ENCODE peak calls at places on chromosomes 12 and 14, in nine cellular contexts. One of them, this sample, is unnamed.

GRCh38 chr14:74573421-74574091 is 38.5 kb downstream of the LTBP2 start:
- DNase-seq in osteocyte: no peak
- DNase-seq in myocyte: no peak
- DNase-seq in fibroblast of mammary gland: no peak
- DNase-seq in CD4-positive, CD25-positive, alpha-beta regulatory T cell: no peak
- DNase-seq in C1 segment of cervical spinal cord: no peak
- DNase-seq in left colon: no peak
- DNase-seq in fibroblast of gingiva: no peak
- DNase-seq in GM12865: no peak
- DNase-seq in this sample: no peak

GRCh38 chr12:14678547-14678946 is 17.9 kb downstream of the GUCY2C start:
- DNase-seq in osteocyte: no peak
- DNase-seq in myocyte: no peak
- DNase-seq in fibroblast of mammary gland: no peak
- DNase-seq in CD4-positive, CD25-positive, alpha-beta regulatory T cell: no peak
- DNase-seq in C1 segment of cervical spinal cord: no peak
- DNase-seq in left colon: no peak
- DNase-seq in fibroblast of gingiva: no peak
- DNase-seq in GM12865: no peak
- DNase-seq in this sample: no peak

GRCh38 chr14:81246561-81247270 is 26.0 kb upstream of the GTF2A1 start:
- DNase-seq in osteocyte: no peak
- DNase-seq in myocyte: peak
- DNase-seq in fibroblast of mammary gland: no peak
- DNase-seq in CD4-positive, CD25-positive, alpha-beta regulatory T cell: peak
- DNase-seq in C1 segment of cervical spinal cord: no peak
- DNase-seq in left colon: no peak
- DNase-seq in fibroblast of gingiva: peak
- DNase-seq in GM12865: no peak
- DNase-seq in this sample: no peak

GRCh38 chr12:121061831-121062230 is 22.8 kb upstream of the OASL start:
- DNase-seq in osteocyte: no peak
- DNase-seq in myocyte: peak
- DNase-seq in fibroblast of mammary gland: peak
- DNase-seq in CD4-positive, CD25-positive, alpha-beta regulatory T cell: no peak
- DNase-seq in C1 segment of cervical spinal cord: no peak
- DNase-seq in left colon: no peak
- DNase-seq in fibroblast of gingiva: peak
- DNase-seq in GM12865: no peak
- DNase-seq in this sample: no peak

GRCh38 chr12:113887906-113888305 is 78.2 kb downstream of the RBM19 start:
- DNase-seq in osteocyte: no peak
- DNase-seq in myocyte: no peak
- DNase-seq in fibroblast of mammary gland: no peak
- DNase-seq in CD4-positive, CD25-positive, alpha-beta regulatory T cell: no peak
- DNase-seq in C1 segment of cervical spinal cord: no peak
- DNase-seq in left colon: no peak
- DNase-seq in fibroblast of gingiva: no peak
- DNase-seq in GM12865: no peak
- DNase-seq in this sample: no peak

GRCh38 chr14:68027276-68027675 is 207.7 kb downstream of the RAD51B start:
- DNase-seq in osteocyte: no peak
- DNase-seq in myocyte: peak
- DNase-seq in fibroblast of mammary gland: peak
- DNase-seq in CD4-positive, CD25-positive, alpha-beta regulatory T cell: no peak
- DNase-seq in C1 segment of cervical spinal cord: no peak
- DNase-seq in left colon: no peak
- DNase-seq in fibroblast of gingiva: no peak
- DNase-seq in GM12865: no peak
- DNase-seq in this sample: no peak

GRCh38 chr12:53751336-53752191 is at the start of gene CISTR:
- DNase-seq in osteocyte: no peak
- DNase-seq in myocyte: no peak
- DNase-seq in fibroblast of mammary gland: no peak
- DNase-seq in CD4-positive, CD25-positive, alpha-beta regulatory T cell: peak
- DNase-seq in C1 segment of cervical spinal cord: no peak
- DNase-seq in left colon: no peak
- DNase-seq in fibroblast of gingiva: no peak
- DNase-seq in GM12865: peak
- DNase-seq in this sample: no peak

GRCh38 chr14:32430326-32430725 is 101.2 kb downstream of the AKAP6 start:
- DNase-seq in osteocyte: no peak
- DNase-seq in myocyte: peak
- DNase-seq in fibroblast of mammary gland: peak
- DNase-seq in CD4-positive, CD25-positive, alpha-beta regulatory T cell: peak
- DNase-seq in C1 segment of cervical spinal cord: no peak
- DNase-seq in left colon: no peak
- DNase-seq in fibroblast of gingiva: no peak
- DNase-seq in GM12865: peak
- DNase-seq in this sample: no peak

GRCh38 chr14:46381674-46382073 is 269.9 kb downstream of the RPL10L start:
- DNase-seq in osteocyte: no peak
- DNase-seq in myocyte: no peak
- DNase-seq in fibroblast of mammary gland: no peak
- DNase-seq in CD4-positive, CD25-positive, alpha-beta regulatory T cell: no peak
- DNase-seq in C1 segment of cervical spinal cord: no peak
- DNase-seq in left colon: no peak
- DNase-seq in fibroblast of gingiva: no peak
- DNase-seq in GM12865: no peak
- DNase-seq in this sample: no peak

GRCh38 chr12:105425263-105426174 is 95.0 kb downstream of the C12orf75 start:
- DNase-seq in osteocyte: no peak
- DNase-seq in myocyte: no peak
- DNase-seq in fibroblast of mammary gland: no peak
- DNase-seq in CD4-positive, CD25-positive, alpha-beta regulatory T cell: no peak
- DNase-seq in C1 segment of cervical spinal cord: no peak
- DNase-seq in left colon: no peak
- DNase-seq in fibroblast of gingiva: no peak
- DNase-seq in GM12865: no peak
- DNase-seq in this sample: no peak

GRCh38 chr12:101107032-101107763 is 102.8 kb downstream of the SLC5A8 start:
- DNase-seq in osteocyte: no peak
- DNase-seq in myocyte: no peak
- DNase-seq in fibroblast of mammary gland: no peak
- DNase-seq in CD4-positive, CD25-positive, alpha-beta regulatory T cell: no peak
- DNase-seq in C1 segment of cervical spinal cord: no peak
- DNase-seq in left colon: no peak
- DNase-seq in fibroblast of gingiva: no peak
- DNase-seq in GM12865: no peak
- DNase-seq in this sample: no peak

GRCh38 chr14:74955229-74955999 is at the start of gene PGF:
- DNase-seq in osteocyte: no peak
- DNase-seq in myocyte: peak
- DNase-seq in fibroblast of mammary gland: peak
- DNase-seq in CD4-positive, CD25-positive, alpha-beta regulatory T cell: no peak
- DNase-seq in C1 segment of cervical spinal cord: peak
- DNase-seq in left colon: peak
- DNase-seq in fibroblast of gingiva: peak
- DNase-seq in GM12865: no peak
- DNase-seq in this sample: no peak

GRCh38 chr12:65685514-65685913 is 138.8 kb upstream of the HMGA2 start:
- DNase-seq in osteocyte: no peak
- DNase-seq in myocyte: peak
- DNase-seq in fibroblast of mammary gland: peak
- DNase-seq in CD4-positive, CD25-positive, alpha-beta regulatory T cell: no peak
- DNase-seq in C1 segment of cervical spinal cord: no peak
- DNase-seq in left colon: no peak
- DNase-seq in fibroblast of gingiva: peak
- DNase-seq in GM12865: peak
- DNase-seq in this sample: no peak

GRCh38 chr12:45655753-45656152 is 73.8 kb upstream of the ARID2 start:
- DNase-seq in osteocyte: no peak
- DNase-seq in myocyte: no peak
- DNase-seq in fibroblast of mammary gland: no peak
- DNase-seq in CD4-positive, CD25-positive, alpha-beta regulatory T cell: no peak
- DNase-seq in C1 segment of cervical spinal cord: no peak
- DNase-seq in left colon: no peak
- DNase-seq in fibroblast of gingiva: no peak
- DNase-seq in GM12865: no peak
- DNase-seq in this sample: no peak

GRCh38 chr14:77579760-77580159 is 36.7 kb downstream of the SPTLC2 start:
- DNase-seq in osteocyte: no peak
- DNase-seq in myocyte: no peak
- DNase-seq in fibroblast of mammary gland: no peak
- DNase-seq in CD4-positive, CD25-positive, alpha-beta regulatory T cell: no peak
- DNase-seq in C1 segment of cervical spinal cord: no peak
- DNase-seq in left colon: no peak
- DNase-seq in fibroblast of gingiva: no peak
- DNase-seq in GM12865: no peak
- DNase-seq in this sample: no peak

GRCh38 chr14:68506021-68506644 is 286.7 kb downstream of the ZFP36L1 start:
- DNase-seq in osteocyte: no peak
- DNase-seq in myocyte: peak
- DNase-seq in fibroblast of mammary gland: peak
- DNase-seq in CD4-positive, CD25-positive, alpha-beta regulatory T cell: no peak
- DNase-seq in C1 segment of cervical spinal cord: no peak
- DNase-seq in left colon: no peak
- DNase-seq in fibroblast of gingiva: peak
- DNase-seq in GM12865: peak
- DNase-seq in this sample: no peak

GRCh38 chr14:58298477-58298879 is at the start of gene ARID4A:
- DNase-seq in osteocyte: no peak
- DNase-seq in myocyte: no peak
- DNase-seq in fibroblast of mammary gland: no peak
- DNase-seq in CD4-positive, CD25-positive, alpha-beta regulatory T cell: no peak
- DNase-seq in C1 segment of cervical spinal cord: peak
- DNase-seq in left colon: peak
- DNase-seq in fibroblast of gingiva: no peak
- DNase-seq in GM12865: no peak
- DNase-seq in this sample: no peak

GRCh38 chr14:77409131-77409533 is 14.2 kb downstream of the NOXRED1 start:
- DNase-seq in osteocyte: no peak
- DNase-seq in myocyte: peak
- DNase-seq in fibroblast of mammary gland: peak
- DNase-seq in CD4-positive, CD25-positive, alpha-beta regulatory T cell: peak
- DNase-seq in C1 segment of cervical spinal cord: no peak
- DNase-seq in left colon: no peak
- DNase-seq in fibroblast of gingiva: no peak
- DNase-seq in GM12865: peak
- DNase-seq in this sample: no peak

GRCh38 chr12:127623362-127623761 is 643.6 kb upstream of the TMEM132C start:
- DNase-seq in osteocyte: no peak
- DNase-seq in myocyte: no peak
- DNase-seq in fibroblast of mammary gland: no peak
- DNase-seq in CD4-positive, CD25-positive, alpha-beta regulatory T cell: no peak
- DNase-seq in C1 segment of cervical spinal cord: no peak
- DNase-seq in left colon: no peak
- DNase-seq in fibroblast of gingiva: no peak
- DNase-seq in GM12865: no peak
- DNase-seq in this sample: no peak

GRCh38 chr12:67590122-67590795 is 58.3 kb upstream of the DYRK2 start:
- DNase-seq in osteocyte: no peak
- DNase-seq in myocyte: no peak
- DNase-seq in fibroblast of mammary gland: no peak
- DNase-seq in CD4-positive, CD25-positive, alpha-beta regulatory T cell: peak
- DNase-seq in C1 segment of cervical spinal cord: no peak
- DNase-seq in left colon: no peak
- DNase-seq in fibroblast of gingiva: no peak
- DNase-seq in GM12865: no peak
- DNase-seq in this sample: no peak

GRCh38 chr12:122032570-122032969 is 10.9 kb downstream of the BCL7A start:
- DNase-seq in osteocyte: no peak
- DNase-seq in myocyte: no peak
- DNase-seq in fibroblast of mammary gland: no peak
- DNase-seq in CD4-positive, CD25-positive, alpha-beta regulatory T cell: no peak
- DNase-seq in C1 segment of cervical spinal cord: no peak
- DNase-seq in left colon: no peak
- DNase-seq in fibroblast of gingiva: no peak
- DNase-seq in GM12865: no peak
- DNase-seq in this sample: no peak

GRCh38 chr14:73786942-73787759 is 64.5 kb upstream of the PTGR2 start:
- DNase-seq in osteocyte: no peak
- DNase-seq in myocyte: peak
- DNase-seq in fibroblast of mammary gland: peak
- DNase-seq in CD4-positive, CD25-positive, alpha-beta regulatory T cell: peak
- DNase-seq in C1 segment of cervical spinal cord: peak
- DNase-seq in left colon: peak
- DNase-seq in fibroblast of gingiva: peak
- DNase-seq in GM12865: peak
- DNase-seq in this sample: no peak

GRCh38 chr12:83183132-83183531 is 496.4 kb downstream of the TMTC2 start:
- DNase-seq in osteocyte: no peak
- DNase-seq in myocyte: no peak
- DNase-seq in fibroblast of mammary gland: no peak
- DNase-seq in CD4-positive, CD25-positive, alpha-beta regulatory T cell: no peak
- DNase-seq in C1 segment of cervical spinal cord: no peak
- DNase-seq in left colon: no peak
- DNase-seq in fibroblast of gingiva: no peak
- DNase-seq in GM12865: no peak
- DNase-seq in this sample: no peak

GRCh38 chr12:133023566-133023965 is 13.7 kb upstream of the ZNF84 start:
- DNase-seq in osteocyte: no peak
- DNase-seq in myocyte: no peak
- DNase-seq in fibroblast of mammary gland: no peak
- DNase-seq in CD4-positive, CD25-positive, alpha-beta regulatory T cell: no peak
- DNase-seq in C1 segment of cervical spinal cord: no peak
- DNase-seq in left colon: no peak
- DNase-seq in fibroblast of gingiva: no peak
- DNase-seq in GM12865: no peak
- DNase-seq in this sample: no peak

GRCh38 chr14:56333361-56334279 is 215.4 kb downstream of the PELI2 start:
- DNase-seq in osteocyte: no peak
- DNase-seq in myocyte: peak
- DNase-seq in fibroblast of mammary gland: peak
- DNase-seq in CD4-positive, CD25-positive, alpha-beta regulatory T cell: no peak
- DNase-seq in C1 segment of cervical spinal cord: no peak
- DNase-seq in left colon: no peak
- DNase-seq in fibroblast of gingiva: peak
- DNase-seq in GM12865: no peak
- DNase-seq in this sample: no peak

GRCh38 chr12:124457287-124458219 is 109.9 kb downstream of the NCOR2 start:
- DNase-seq in osteocyte: no peak
- DNase-seq in myocyte: no peak
- DNase-seq in fibroblast of mammary gland: peak
- DNase-seq in CD4-positive, CD25-positive, alpha-beta regulatory T cell: peak
- DNase-seq in C1 segment of cervical spinal cord: peak
- DNase-seq in left colon: peak
- DNase-seq in fibroblast of gingiva: peak
- DNase-seq in GM12865: peak
- DNase-seq in this sample: no peak

GRCh38 chr14:52043690-52044089 is 25.2 kb downstream of the NID2 start:
- DNase-seq in osteocyte: no peak
- DNase-seq in myocyte: no peak
- DNase-seq in fibroblast of mammary gland: no peak
- DNase-seq in CD4-positive, CD25-positive, alpha-beta regulatory T cell: peak
- DNase-seq in C1 segment of cervical spinal cord: no peak
- DNase-seq in left colon: no peak
- DNase-seq in fibroblast of gingiva: no peak
- DNase-seq in GM12865: peak
- DNase-seq in this sample: no peak

GRCh38 chr12:97751704-97752103 is 289.1 kb downstream of the RMST start:
- DNase-seq in osteocyte: no peak
- DNase-seq in myocyte: no peak
- DNase-seq in fibroblast of mammary gland: peak
- DNase-seq in CD4-positive, CD25-positive, alpha-beta regulatory T cell: no peak
- DNase-seq in C1 segment of cervical spinal cord: no peak
- DNase-seq in left colon: no peak
- DNase-seq in fibroblast of gingiva: no peak
- DNase-seq in GM12865: no peak
- DNase-seq in this sample: no peak

GRCh38 chr12:84191779-84192178 is 720.8 kb downstream of the SLC6A15 start:
- DNase-seq in osteocyte: no peak
- DNase-seq in myocyte: no peak
- DNase-seq in fibroblast of mammary gland: no peak
- DNase-seq in CD4-positive, CD25-positive, alpha-beta regulatory T cell: no peak
- DNase-seq in C1 segment of cervical spinal cord: no peak
- DNase-seq in left colon: no peak
- DNase-seq in fibroblast of gingiva: no peak
- DNase-seq in GM12865: no peak
- DNase-seq in this sample: no peak

GRCh38 chr14:77086017-77086727 is 11.9 kb upstream of the CIPC start:
- DNase-seq in osteocyte: no peak
- DNase-seq in myocyte: peak
- DNase-seq in fibroblast of mammary gland: no peak
- DNase-seq in CD4-positive, CD25-positive, alpha-beta regulatory T cell: no peak
- DNase-seq in C1 segment of cervical spinal cord: no peak
- DNase-seq in left colon: no peak
- DNase-seq in fibroblast of gingiva: no peak
- DNase-seq in GM12865: peak
- DNase-seq in this sample: no peak

GRCh38 chr12:93813972-93814821 is 137.0 kb downstream of the CRADD start:
- DNase-seq in osteocyte: no peak
- DNase-seq in myocyte: peak
- DNase-seq in fibroblast of mammary gland: peak
- DNase-seq in CD4-positive, CD25-positive, alpha-beta regulatory T cell: no peak
- DNase-seq in C1 segment of cervical spinal cord: peak
- DNase-seq in left colon: peak
- DNase-seq in fibroblast of gingiva: peak
- DNase-seq in GM12865: peak
- DNase-seq in this sample: no peak

This sample was measured in D721Med.